ENCODE peak calls at places on chromosome X, in four cellular contexts. J, K, Z and T are unnamed samples.
A peak's percentile ranks its signal among the peaks of the same experiment; 100 is the strongest.

GRCh38 chrX:153226344-153227190 is 47.5 kb downstream of the MAGEA1 start:
- DNase-seq in J (no peak), K (peak; percentile 34), Z (no peak), T (peak; percentile 71)

GRCh38 chrX:152915541-152916241 is 17.8 kb downstream of the ZNF185 start:
- DNase-seq in J (no peak), K (peak; percentile 52), Z (no peak), T (peak; percentile 83)

GRCh38 chrX:153649178-153649914 is 2.3 kb downstream of the DUSP9 start:
- DNase-seq in J (no peak), K (peak; percentile 38), Z (no peak), T (peak; percentile 74)

GRCh38 chrX:9581771-9582396 is 117.0 kb downstream of the TBL1X start:
- DNase-seq in J (no peak), K (no peak), Z (no peak), T (no peak)

GRCh38 chrX:112867570-112867969 is 26.9 kb upstream of the AMOT start:
- DNase-seq in J (no peak), K (no peak), Z (no peak), T (peak; percentile 51)

GRCh38 chrX:45715787-45716186 is 515.1 kb upstream of the DIPK2B start:
- DNase-seq in J (no peak), K (no peak), Z (no peak), T (no peak)

GRCh38 chrX:72268601-72269365 is 8.3 kb downstream of the RPS4X start:
- DNase-seq in J (no peak), K (no peak), Z (no peak), T (no peak)

GRCh38 chrX:152989292-152989658 is 4.6 kb downstream of the PNMA5 start:
- DNase-seq in J (no peak), K (no peak), Z (no peak), T (no peak)

GRCh38 chrX:15418041-15418706 is 34.0 kb upstream of the VEGFD start:
- DNase-seq in J (no peak), K (no peak), Z (no peak), T (no peak)

GRCh38 chrX:37348237-37349130 is 680 bp upstream of the PRRG1 start:
- DNase-seq in J (no peak), K (no peak), Z (no peak), T (no peak)